ENCODE peak calls at places on chromosome 21, in four cellular contexts. P is CD8-positive, alpha-beta memory T cell; I is naive thymus-derived CD8-positive, alpha-beta T cell; T is cerebellar cortex. S is an unnamed sample.

GRCh38 chr21:45889961-45890360 is 91.6 kb upstream of the COL6A1 start:
- DNase-seq in I (no peak), T (no peak), P (peak; percentile 23), S (no peak)

GRCh38 chr21:46213620-46214286 is 14.8 kb downstream of the LSS start:
- DNase-seq in I (no peak), T (peak; percentile 14), P (peak; percentile 18), S (no peak)

GRCh38 chr21:39915881-39916280 is 48.6 kb downstream of the PCP4 start:
- DNase-seq in T (no peak), P (no peak), I (no peak), S (no peak)

GRCh38 chr21:28239345-28239744 is 753.3 kb downstream of the LTN1 start:
- DNase-seq in I (no peak), T (no peak), P (no peak), S (no peak)

GRCh38 chr21:14957836-14958235 is 107.0 kb downstream of the NRIP1 start:
- DNase-seq in P (no peak), I (no peak), T (no peak), S (no peak)

GRCh38 chr21:39048064-39048463 is 135.2 kb downstream of the PSMG1 start:
- DNase-seq in T (no peak), I (no peak), P (no peak), S (no peak)

GRCh38 chr21:39454949-39455668 is 3.3 kb downstream of the SH3BGR start:
- DNase-seq in P (no peak), T (no peak), I (no peak), S (no peak)

GRCh38 chr21:34703566-34703965 is 34.8 kb downstream of the CLIC6 start:
- DNase-seq in T (no peak), I (no peak), P (no peak), S (no peak)

GRCh38 chr21:33286600-33287456 is 20.7 kb downstream of the IL10RB start:
- DNase-seq in I (no peak), P (no peak), T (no peak), S (no peak)